ENCODE peak calls at places on chromosomes 4 and X, in ten cellular contexts. One of them, this sample, is unnamed.

GRCh38 chrX:15749642-15750610 is 11.9 kb downstream of the CA5B start:
- DNase-seq in ACHN: no peak
- DNase-seq in central memory CD4-positive, alpha-beta T cell: peak; percentile 54
- DNase-seq in GM10248: peak; percentile 28
- DNase-seq in astrocyte of the hippocampus: no peak
- DNase-seq in germinal center: peak; percentile 10
- DNase-seq in ELR: peak; percentile 25
- DNase-seq in uterus: no peak
- DNase-seq in fibroblast of gingiva: peak; percentile 39
- DNase-seq in activated effector memory CD4-positive, alpha-beta T cell treated with Interleukin-2 at 50 U/mL for 16 hours: no peak
- DNase-seq in this sample: peak; percentile 64

GRCh38 chrX:109966246-109966645 is 36.7 kb upstream of the TMEM164 start:
- DNase-seq in ACHN: no peak
- DNase-seq in central memory CD4-positive, alpha-beta T cell: no peak
- DNase-seq in GM10248: no peak
- DNase-seq in astrocyte of the hippocampus: peak; percentile 17
- DNase-seq in germinal center: no peak
- DNase-seq in ELR: peak; percentile 2
- DNase-seq in uterus: no peak
- DNase-seq in fibroblast of gingiva: peak; percentile 0
- DNase-seq in activated effector memory CD4-positive, alpha-beta T cell treated with Interleukin-2 at 50 U/mL for 16 hours: no peak
- DNase-seq in this sample: peak; percentile 25

GRCh38 chrX:136691028-136691809 is 43.3 kb downstream of the CD40LG start:
- DNase-seq in ACHN: no peak
- DNase-seq in central memory CD4-positive, alpha-beta T cell: peak; percentile 54
- DNase-seq in GM10248: no peak
- DNase-seq in astrocyte of the hippocampus: peak; percentile 10
- DNase-seq in germinal center: peak; percentile 22
- DNase-seq in ELR: peak; percentile 37
- DNase-seq in uterus: no peak
- DNase-seq in fibroblast of gingiva: no peak
- DNase-seq in activated effector memory CD4-positive, alpha-beta T cell treated with Interleukin-2 at 50 U/mL for 16 hours: no peak
- DNase-seq in this sample: no peak

GRCh38 chrX:118271770-118272169 is 74.1 kb upstream of the WDR44 start:
- DNase-seq in ACHN: no peak
- DNase-seq in central memory CD4-positive, alpha-beta T cell: no peak
- DNase-seq in GM10248: no peak
- DNase-seq in astrocyte of the hippocampus: peak; percentile 11
- DNase-seq in germinal center: no peak
- DNase-seq in ELR: no peak
- DNase-seq in uterus: no peak
- DNase-seq in fibroblast of gingiva: peak; percentile 4
- DNase-seq in activated effector memory CD4-positive, alpha-beta T cell treated with Interleukin-2 at 50 U/mL for 16 hours: no peak
- DNase-seq in this sample: peak; percentile 16

GRCh38 chr4:144894525-144894924 is 203.5 kb downstream of the ANAPC10 start:
- DNase-seq in ACHN: no peak
- DNase-seq in central memory CD4-positive, alpha-beta T cell: no peak
- DNase-seq in GM10248: no peak
- DNase-seq in astrocyte of the hippocampus: peak; percentile 94
- DNase-seq in germinal center: no peak
- DNase-seq in ELR: peak; percentile 67
- DNase-seq in uterus: no peak
- DNase-seq in fibroblast of gingiva: peak; percentile 73
- DNase-seq in activated effector memory CD4-positive, alpha-beta T cell treated with Interleukin-2 at 50 U/mL for 16 hours: no peak
- DNase-seq in this sample: peak; percentile 29

GRCh38 chr4:165384608-165385007 is 5.8 kb downstream of the CPE start:
- DNase-seq in ACHN: peak; percentile 0
- DNase-seq in central memory CD4-positive, alpha-beta T cell: no peak
- DNase-seq in GM10248: no peak
- DNase-seq in astrocyte of the hippocampus: no peak
- DNase-seq in germinal center: no peak
- DNase-seq in ELR: no peak
- DNase-seq in uterus: no peak
- DNase-seq in fibroblast of gingiva: peak; percentile 44
- DNase-seq in activated effector memory CD4-positive, alpha-beta T cell treated with Interleukin-2 at 50 U/mL for 16 hours: no peak
- DNase-seq in this sample: peak; percentile 16

GRCh38 chrX:31213941-31214340 is 142.1 kb upstream of the FTHL17 start:
- DNase-seq in ACHN: peak; percentile 2
- DNase-seq in central memory CD4-positive, alpha-beta T cell: no peak
- DNase-seq in GM10248: peak; percentile 38
- DNase-seq in astrocyte of the hippocampus: peak; percentile 29
- DNase-seq in germinal center: peak; percentile 40
- DNase-seq in ELR: peak; percentile 32
- DNase-seq in uterus: no peak
- DNase-seq in fibroblast of gingiva: no peak
- DNase-seq in activated effector memory CD4-positive, alpha-beta T cell treated with Interleukin-2 at 50 U/mL for 16 hours: no peak
- DNase-seq in this sample: peak; percentile 10

GRCh38 chr4:80138556-80139538 is 58.5 kb upstream of the PRDM8 start:
- DNase-seq in ACHN: no peak
- DNase-seq in central memory CD4-positive, alpha-beta T cell: peak; percentile 62
- DNase-seq in GM10248: peak; percentile 7
- DNase-seq in astrocyte of the hippocampus: peak; percentile 2
- DNase-seq in germinal center: no peak
- DNase-seq in ELR: peak; percentile 84
- DNase-seq in uterus: no peak
- DNase-seq in fibroblast of gingiva: peak; percentile 32
- DNase-seq in activated effector memory CD4-positive, alpha-beta T cell treated with Interleukin-2 at 50 U/mL for 16 hours: peak; percentile 42
- DNase-seq in this sample: peak; percentile 55

GRCh38 chrX:150429577-150429976 is 66.5 kb downstream of the MAMLD1 start:
- DNase-seq in ACHN: no peak
- DNase-seq in central memory CD4-positive, alpha-beta T cell: no peak
- DNase-seq in GM10248: no peak
- DNase-seq in astrocyte of the hippocampus: no peak
- DNase-seq in germinal center: no peak
- DNase-seq in ELR: peak; percentile 65
- DNase-seq in uterus: no peak
- DNase-seq in fibroblast of gingiva: peak; percentile 75
- DNase-seq in activated effector memory CD4-positive, alpha-beta T cell treated with Interleukin-2 at 50 U/mL for 16 hours: no peak
- DNase-seq in this sample: peak; percentile 77

This sample was measured in RPMI7951.